ENCODE peak calls at places on chromosomes 5 and 9, in eight cellular contexts. P is upper lobe of left lung; E is HAP-1; O is body of pancreas; Q is colonic mucosa; B is SK-N-SH; D is hepatocyte; K is CD8-positive, alpha-beta T cell. L is an unnamed sample.

GRCh38 chr9:77589046-77589795 is 58.9 kb downstream of the GNA14 start:
- DNase-seq in P (peak; percentile 62), O (no peak), B (no peak), E (no peak), Q (peak; percentile 83), D (peak; percentile 56), K (no peak), L (no peak)

GRCh38 chr5:170484459-170484831 is 19.4 kb upstream of the KCNIP1 start:
- DNase-seq in P (no peak), O (no peak), Q (no peak), K (no peak), D (no peak), E (no peak), B (no peak), L (no peak)

GRCh38 chr9:132703336-132703735 is 33.1 kb downstream of the GTF3C4 start:
- DNase-seq in D (no peak), K (no peak), B (no peak), O (no peak), Q (no peak), E (no peak), P (no peak), L (no peak)

GRCh38 chr5:102511666-102512065 is 12.9 kb upstream of the SLCO6A1 start:
- DNase-seq in O (peak; percentile 23), B (no peak), Q (no peak), K (no peak), P (no peak), D (peak; percentile 23), E (no peak), L (no peak)

GRCh38 chr5:72818866-72819534 is 2.5 kb downstream of the TNPO1 start:
- DNase-seq in O (peak; percentile 65), Q (peak; percentile 77), D (peak; percentile 83), E (peak; percentile 68), K (peak; percentile 44), B (peak; percentile 67), P (peak; percentile 89), L (peak; percentile 80)

GRCh38 chr9:120110520-120110919 is 469.4 kb downstream of the CDK5RAP2 start:
- DNase-seq in O (no peak), B (no peak), Q (no peak), P (no peak), D (no peak), E (no peak), K (no peak), L (no peak)

GRCh38 chr9:93197670-93198069 is 13.7 kb downstream of the WNK2 start:
- DNase-seq in E (no peak), O (no peak), P (no peak), D (no peak), B (no peak), K (no peak), Q (no peak), L (no peak)

GRCh38 chr9:134851015-134851414 is 29.6 kb upstream of the FCN2 start:
- DNase-seq in B (no peak), K (no peak), P (no peak), Q (no peak), E (no peak), D (no peak), O (no peak), L (peak; percentile 28)

GRCh38 chr5:122264610-122265009 is 47.4 kb upstream of the SNCAIP start:
- DNase-seq in K (no peak), B (no peak), D (no peak), E (no peak), P (no peak), Q (no peak), O (no peak), L (no peak)

GRCh38 chr5:103232393-103232999 is 26.1 kb upstream of the MACIR start:
- DNase-seq in Q (no peak), D (peak; percentile 59), P (peak; percentile 34), O (peak; percentile 25), K (no peak), E (peak; percentile 54), B (peak; percentile 44), L (no peak)

GRCh38 chr5:114361724-114362196 is at the start of gene KCNN2:
- DNase-seq in Q (peak; percentile 86), O (peak; percentile 93), B (peak; percentile 68), D (peak; percentile 81), K (no peak), P (peak; percentile 66), E (peak; percentile 67), L (peak; percentile 84)

GRCh38 chr9:18173923-18174322 is 300.0 kb upstream of the ADAMTSL1 start:
- DNase-seq in O (no peak), P (no peak), E (no peak), Q (no peak), B (no peak), D (no peak), K (no peak), L (no peak)

DNA sequence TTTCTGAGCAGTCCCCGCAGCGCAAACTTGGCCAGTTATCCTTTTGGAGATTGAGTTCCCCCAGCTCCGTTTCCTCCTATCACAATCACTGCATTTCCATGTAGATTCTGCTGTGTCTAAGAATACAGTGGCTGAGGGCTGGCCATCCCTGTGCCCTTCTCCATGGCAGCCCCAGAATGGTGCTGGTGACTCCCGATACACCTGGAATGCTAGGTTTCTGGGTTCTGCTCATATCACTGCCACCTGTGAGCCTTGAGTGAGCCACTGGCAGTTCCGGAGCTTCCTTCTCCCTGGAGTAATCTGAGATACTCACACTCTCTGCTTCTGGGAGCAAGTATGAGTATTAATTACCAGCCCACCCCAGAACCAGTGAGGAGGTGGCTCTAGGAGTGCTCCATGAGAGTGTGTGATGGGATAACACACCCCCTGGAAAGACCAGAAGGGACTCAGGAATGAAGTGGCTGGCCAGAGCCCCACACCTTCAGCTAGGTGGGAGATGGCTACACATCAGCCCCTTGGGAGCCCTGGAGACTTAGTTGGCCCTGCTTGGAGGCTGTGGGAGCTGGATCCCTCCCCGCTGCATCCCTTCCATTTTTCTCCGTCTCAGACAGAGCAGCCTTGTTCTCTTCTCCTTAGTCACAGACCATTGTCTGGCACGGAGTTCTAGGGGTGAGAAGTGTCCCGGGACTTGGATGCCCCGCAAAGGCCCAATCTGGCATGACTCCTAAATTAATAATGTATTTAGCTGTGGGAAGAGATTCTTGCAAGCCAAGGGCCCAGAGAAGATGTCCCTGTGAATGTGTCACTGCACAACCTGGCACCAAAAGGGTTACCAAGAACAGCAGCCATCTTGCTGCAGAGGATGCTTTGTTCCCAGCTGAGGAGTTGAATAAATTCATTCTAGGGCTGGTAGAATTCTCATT is 4.9 kb downstream of the PCDHGC5 start:
- DNase-seq in K (no peak), Q (no peak), O (no peak), D (no peak), B (no peak), E (no peak), P (no peak), L (no peak)
- H3K4me3 ChIP-seq in K (no peak overlapping the region), Q (no peak overlapping the region), O (no peak overlapping the region), D (no peak overlapping the region), B (no peak overlapping the region), E (no peak overlapping the region), P (no peak overlapping the region), L (no peak overlapping the region)

GRCh38 chr5:10454591-10455272 is 13.1 kb downstream of the ROPN1L start:
- DNase-seq in P (no peak), B (no peak), O (no peak), D (no peak), K (no peak), E (no peak), Q (no peak), L (no peak)
- H3K4me3 ChIP-seq in P (no peak overlapping the region), B (no peak overlapping the region), O (no peak overlapping the region), D (no peak overlapping the region), K (no peak overlapping the region), E (no peak overlapping the region), Q (no peak overlapping the region), L (no peak overlapping the region)

DNA sequence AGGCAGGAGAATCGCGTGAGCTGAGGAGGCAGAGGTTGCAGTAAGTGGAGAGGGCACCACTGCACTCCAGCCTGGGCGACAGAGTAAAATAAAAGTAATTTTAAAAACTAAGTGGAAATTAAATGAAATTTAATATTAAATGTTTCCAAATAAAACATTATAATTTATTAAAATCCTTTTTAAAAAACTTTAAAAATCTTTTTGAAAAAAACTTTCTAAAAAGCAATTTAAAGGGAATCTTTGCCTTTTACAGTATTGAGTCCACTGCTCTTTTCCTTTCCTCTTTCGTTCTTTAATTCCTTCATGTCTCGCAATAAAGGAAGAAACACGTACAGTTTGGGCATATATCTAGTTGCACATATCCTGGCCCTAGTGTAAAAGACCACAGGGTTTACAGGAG is 77.8 kb upstream of the DMRT1 start:
- DNase-seq in K (no peak), B (no peak), O (no peak), D (no peak), E (no peak), Q (no peak), P (no peak), L (no peak)
- H3K4me3 ChIP-seq in K (no peak overlapping the region), B (peak overlapping the region; percentile 51), O (no peak overlapping the region), D (no peak overlapping the region), E (no peak overlapping the region), Q (no peak overlapping the region), P (no peak overlapping the region), L (peak overlapping the region; percentile 16)

GRCh38 chr5:126410623-126411022 is 12.6 kb upstream of the GRAMD2B start:
- DNase-seq in P (no peak), E (no peak), O (no peak), B (no peak), K (no peak), D (no peak), Q (no peak), L (no peak)
- H3K4me3 ChIP-seq in P (no peak overlapping the region), E (no peak overlapping the region), O (no peak overlapping the region), B (no peak overlapping the region), K (no peak overlapping the region), D (no peak overlapping the region), Q (no peak overlapping the region), L (no peak overlapping the region)

DNA sequence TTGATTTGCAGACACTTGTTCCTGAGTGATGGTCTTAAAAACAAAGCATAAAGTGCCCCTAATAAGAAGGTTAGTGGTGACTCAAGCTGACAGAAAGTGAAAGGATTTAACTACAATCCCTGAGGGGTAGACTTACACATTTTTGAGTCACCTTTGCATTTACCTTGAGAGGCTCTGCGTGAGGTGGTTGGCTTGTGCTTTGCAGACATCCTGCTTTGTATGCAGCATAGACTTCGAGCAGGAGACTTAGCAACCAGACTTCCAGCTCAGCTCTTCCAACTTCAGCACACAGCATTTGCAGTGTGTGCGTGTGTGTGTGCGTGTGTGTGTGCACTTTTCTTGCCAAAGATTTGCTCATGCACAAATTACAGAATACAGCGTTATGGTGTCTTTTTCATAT is 159.7 kb downstream of the TLE4 start:
- DNase-seq in D (no peak), E (no peak), P (no peak), B (no peak), K (no peak), O (no peak), Q (no peak), L (no peak)
- H3K4me3 ChIP-seq in D (no peak overlapping the region), E (no peak overlapping the region), P (no peak overlapping the region), B (no peak overlapping the region), K (no peak overlapping the region), O (no peak overlapping the region), Q (no peak overlapping the region), L (no peak overlapping the region)

DNA sequence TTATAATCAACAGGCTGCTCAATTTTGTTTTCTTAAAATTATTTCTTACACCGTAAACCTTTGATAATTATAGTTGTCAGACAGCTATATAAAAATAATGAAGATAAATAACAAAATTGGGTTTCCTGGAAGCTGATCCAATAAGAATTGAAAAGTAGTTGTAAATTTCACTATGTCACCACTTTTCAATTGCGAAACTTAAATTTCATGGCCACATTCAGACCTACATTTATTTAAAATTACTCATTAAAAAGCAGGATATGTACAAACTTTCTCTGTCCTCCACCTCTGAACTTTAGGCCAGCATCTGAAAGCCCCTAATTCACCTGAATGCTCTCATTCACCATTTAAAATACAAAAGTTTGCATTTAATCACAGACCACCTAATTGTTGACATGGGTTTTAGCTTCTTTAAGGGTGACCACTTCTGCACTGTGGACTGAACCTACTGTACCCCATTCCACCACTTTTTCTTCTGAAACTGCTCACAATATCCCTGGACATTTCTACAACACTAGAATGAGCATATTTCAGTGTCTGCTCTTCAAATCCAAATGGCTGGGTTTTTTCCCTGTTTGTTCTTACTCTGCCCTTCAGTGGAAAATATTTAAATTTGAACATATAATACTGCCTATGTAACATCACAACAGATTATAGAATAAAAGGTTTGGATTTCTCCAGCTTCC is 644 bp downstream of the SELENOP start:
- DNase-seq in E (no peak), O (no peak), Q (no peak), P (no peak), K (no peak), D (no peak), B (no peak), L (no peak)
- H3K4me3 ChIP-seq in E (no peak overlapping the region), O (peak overlapping the region; percentile 0), Q (peak overlapping the region; percentile 36), P (peak overlapping the region; percentile 42), K (no peak overlapping the region), D (peak overlapping the region; percentile 51), B (no peak overlapping the region), L (peak overlapping the region; percentile 64)